ENCODE peak calls at places on chromosomes 13 and 19, in four cellular contexts. B is dermis microvascular lymphatic vessel endothelial cell; S is nucleus accumbens; D is activated CD4-positive, alpha-beta T cell treated with anti-CD3 and anti-CD28 coated beads, Interleukin-2, amount 50 U/mL, for 48 hours. W is an unnamed sample.

GRCh38 chr13:49020940-49021548 is 45.3 kb downstream of the FNDC3A start:
- DNase-seq in B (no peak), S (no peak), D (no peak), W (no peak)

GRCh38 chr13:113407103-113407530 is 43.2 kb upstream of the GRTP1 start:
- DNase-seq in B (no peak), S (no peak), D (no peak), W (no peak)

GRCh38 chr13:111861766-111862366 is 205.1 kb upstream of the SOX1 start:
- DNase-seq in B (no peak), S (no peak), D (no peak), W (no peak)

GRCh38 chr13:37919329-37919880 is 49.8 kb upstream of the TRPC4 start:
- DNase-seq in B (no peak), S (no peak), D (no peak), W (no peak)

GRCh38 chr19:53158119-53158656 is 665 bp downstream of the ZNF347 start:
- DNase-seq in B (peak), S (no peak), D (peak), W (peak)

GRCh38 chr13:112968910-112969691 is at the start of gene MCF2L:
- DNase-seq in B (peak), S (no peak), D (peak), W (peak)

GRCh38 chr19:47058621-47059020 is 10.2 kb upstream of the TMEM160 start:
- DNase-seq in B (no peak), S (no peak), D (no peak), W (no peak)

GRCh38 chr19:56086671-56087430 is 34.2 kb downstream of the ZNF787 start:
- DNase-seq in B (no peak), S (no peak), D (no peak), W (no peak)

GRCh38 chr19:1997353-1998233 is 17.9 kb downstream of the BTBD2 start:
- DNase-seq in B (no peak), S (no peak), D (no peak), W (no peak)

GRCh38 chr19:344625-345319 is at the start of gene MIER2:
- DNase-seq in B (peak), S (peak), D (peak), W (peak)

GRCh38 chr19:45553464-45553863 is 31.1 kb downstream of the OPA3 start:
- DNase-seq in B (no peak), S (no peak), D (no peak), W (peak)

GRCh38 chr19:37074819-37075362 is 3.3 kb upstream of the ZNF420 start:
- DNase-seq in B (no peak), S (no peak), D (no peak), W (no peak)

GRCh38 chr19:50323782-50324133 is 5.4 kb downstream of the KCNC3 start:
- DNase-seq in B (no peak), S (no peak), D (no peak), W (no peak)

GRCh38 chr13:40433577-40433976 is 232.9 kb downstream of the FOXO1 start:
- DNase-seq in B (no peak), S (no peak), D (peak), W (no peak)

GRCh38 chr19:11570039-11570462 is 7.4 kb downstream of the ACP5 start:
- DNase-seq in B (no peak), S (no peak), D (no peak), W (no peak)

GRCh38 chr13:91805605-91806004 is 407.2 kb downstream of the GPC5 start:
- DNase-seq in B (no peak), S (no peak), D (no peak), W (no peak)

GRCh38 chr13:52141299-52141698 is 12.4 kb upstream of the NEK5 start:
- DNase-seq in B (peak), S (no peak), D (no peak), W (no peak)

GRCh38 chr13:42895781-42896180 is 96.3 kb downstream of the EPSTI1 start:
- DNase-seq in B (no peak), S (no peak), D (no peak), W (no peak)

GRCh38 chr19:42254083-42254849 is 662 bp downstream of the ERF start:
- DNase-seq in B (peak), S (peak), D (peak), W (peak)

GRCh38 chr13:110445722-110446569 is 115.6 kb downstream of the RAB20 start:
- DNase-seq in B (no peak), S (no peak), D (no peak), W (no peak)

GRCh38 chr19:57759096-57759495 is 10.4 kb upstream of the ZNF586 start:
- DNase-seq in B (no peak), S (no peak), D (no peak), W (no peak)

GRCh38 chr19:44093931-44094765 is at the start of gene ZNF224:
- DNase-seq in B (peak), S (peak), D (peak), W (peak)

GRCh38 chr13:46643165-46643777 is 90.3 kb downstream of the LRCH1 start:
- DNase-seq in B (peak), S (no peak), D (no peak), W (no peak)

GRCh38 chr19:13401388-13401787 is 104.9 kb downstream of the CACNA1A start:
- DNase-seq in B (no peak), S (no peak), D (peak), W (no peak)

GRCh38 chr13:113360446-113360845 is 3.5 kb downstream of the GRTP1 start:
- DNase-seq in B (no peak), S (no peak), D (no peak), W (no peak)

GRCh38 chr13:34358811-34359513 is 541.0 kb downstream of the RFC3 start:
- DNase-seq in B (no peak), S (no peak), D (no peak), W (no peak)

GRCh38 chr13:97844151-97844550 is 109.3 kb upstream of the IPO5 start:
- DNase-seq in B (no peak), S (no peak), D (no peak), W (no peak)

GRCh38 chr13:112932971-112933370 is 36.0 kb upstream of the MCF2L start:
- DNase-seq in B (no peak), S (no peak), D (no peak), W (no peak)

GRCh38 chr19:1826557-1827521 is 14.8 kb upstream of the ATP8B3 start:
- DNase-seq in B (no peak), S (no peak), D (no peak), W (no peak)

GRCh38 chr13:69306766-69307165 is 800.9 kb upstream of the ATXN8OS start:
- DNase-seq in B (no peak), S (no peak), D (no peak), W (no peak)

GRCh38 chr19:50983625-50984292 is at the start of gene KLK7:
- DNase-seq in B (no peak), S (no peak), D (no peak), W (no peak)

GRCh38 chr13:99151516-99151915 is 49.1 kb upstream of the UBAC2 start:
- DNase-seq in B (no peak), S (no peak), D (peak), W (no peak)

GRCh38 chr13:80684525-80685017 is 343.6 kb upstream of the SPRY2 start:
- DNase-seq in B (no peak), S (no peak), D (no peak), W (no peak)

GRCh38 chr19:40811478-40812341 is 12.7 kb downstream of the EGLN2 start:
- DNase-seq in B (no peak), S (no peak), D (no peak), W (peak)

GRCh38 chr19:39140195-39140516 is 14.6 kb downstream of the PAK4 start:
- DNase-seq in B (no peak), S (no peak), D (no peak), W (no peak)

GRCh38 chr19:47778954-47779351 is 450 bp downstream of the SELENOW start:
- DNase-seq in B (no peak), S (peak), D (peak), W (peak)

GRCh38 chr13:76245920-76246319 is 609.8 kb downstream of the LMO7 start:
- DNase-seq in B (no peak), S (no peak), D (no peak), W (no peak)

GRCh38 chr13:112616586-112617381 is 28.8 kb upstream of the TUBGCP3 start:
- DNase-seq in B (peak), S (no peak), D (peak), W (no peak)

W was measured in dorsolateral prefrontal cortex.